ENCODE peak calls at places on chromosomes 3 and 15, in nine cellular contexts. B, W, E, H, C, X, I, G and D are unnamed samples.
A peak's percentile ranks its signal among the peaks of the same experiment; 100 is the strongest.

GRCh38 chr15:92914768-92915221 is 14.7 kb downstream of the CHD2 start:
- DNase-seq in B (no peak), W (no peak), E (peak; percentile 25), H (no peak), C (no peak), X (peak; percentile 54), I (no peak), G (no peak), D (no peak)

GRCh38 chr3:155853214-155854146 is 747 bp downstream of the SLC33A1 start:
- DNase-seq in B (no peak), W (peak; percentile 11), E (peak; percentile 36), H (peak; percentile 70), C (peak; percentile 34), X (peak; percentile 28), I (no peak), G (no peak), D (peak; percentile 7)

GRCh38 chr3:144921710-144922109 is 950.1 kb downstream of the DIPK2A start:
- DNase-seq in B (no peak), W (no peak), E (no peak), H (no peak), C (no peak), X (no peak), I (no peak), G (no peak), D (no peak)

GRCh38 chr15:89749951-89750559 is 994 bp downstream of the MESP1 start:
- DNase-seq in B (no peak), W (no peak), E (no peak), H (no peak), C (peak; percentile 17), X (no peak), I (peak; percentile 21), G (no peak), D (no peak)

GRCh38 chr15:66644815-66645345 is 57.2 kb upstream of the SMAD6 start:
- DNase-seq in B (no peak), W (no peak), E (no peak), H (no peak), C (no peak), X (no peak), I (no peak), G (no peak), D (no peak)

GRCh38 chr3:21435871-21436270 is 315.1 kb downstream of the ZNF385D start:
- DNase-seq in B (peak; percentile 10), W (no peak), E (no peak), H (no peak), C (no peak), X (peak; percentile 95), I (no peak), G (peak; percentile 99), D (no peak)

GRCh38 chr15:49814709-49815108 is 193.9 kb downstream of the DTWD1 start:
- DNase-seq in B (no peak), W (no peak), E (no peak), H (no peak), C (no peak), X (no peak), I (no peak), G (no peak), D (no peak)

GRCh38 chr3:50479523-50479922 is 23.9 kb downstream of the CACNA2D2 start:
- DNase-seq in B (no peak), W (no peak), E (no peak), H (no peak), C (no peak), X (no peak), I (no peak), G (no peak), D (no peak)

GRCh38 chr15:41981373-41982132 is 9.2 kb upstream of the EHD4 start:
- DNase-seq in B (no peak), W (no peak), E (no peak), H (no peak), C (no peak), X (no peak), I (no peak), G (no peak), D (no peak)

GRCh38 chr3:171306631-171307030 is 153.6 kb downstream of the TNIK start:
- DNase-seq in B (no peak), W (no peak), E (no peak), H (no peak), C (no peak), X (peak; percentile 35), I (no peak), G (peak; percentile 100), D (peak; percentile 43)

GRCh38 chr3:38588276-38588971 is 61.1 kb downstream of the SCN5A start:
- DNase-seq in B (no peak), W (no peak), E (no peak), H (no peak), C (no peak), X (no peak), I (no peak), G (no peak), D (no peak)

GRCh38 chr3:46889381-46890110 is 12.0 kb downstream of the PTH1R start:
- DNase-seq in B (no peak), W (no peak), E (no peak), H (no peak), C (no peak), X (no peak), I (no peak), G (no peak), D (no peak)

GRCh38 chr3:195764961-195765706 is 44.4 kb downstream of the MUC20 start:
- DNase-seq in B (no peak), W (no peak), E (no peak), H (no peak), C (no peak), X (no peak), I (no peak), G (no peak), D (no peak)

GRCh38 chr3:53902067-53902466 is 10.4 kb upstream of the SELENOK start:
- DNase-seq in B (no peak), W (no peak), E (no peak), H (no peak), C (no peak), X (no peak), I (no peak), G (no peak), D (no peak)